ENCODE peak calls at places on chromosomes 5 and 9, in eight cellular contexts. One of them, this sample, is unnamed.

GRCh38 chr5:24714757-24715156 is 70.0 kb upstream of the CDH10 start:
- DNase-seq in non-pigmented ciliary epithelial cell: no peak
- DNase-seq in fibroblast of lung: no peak
- DNase-seq in Peyer's patch: no peak
- DNase-seq in coronary artery: no peak
- DNase-seq in LHCN-M2: no peak
- DNase-seq in NCI-H460: no peak
- DNase-seq in foreskin fibroblast: no peak
- DNase-seq in this sample: no peak

GRCh38 chr5:146758898-146759297 is 119.7 kb downstream of the PPP2R2B start:
- DNase-seq in non-pigmented ciliary epithelial cell: no peak
- DNase-seq in fibroblast of lung: no peak
- DNase-seq in Peyer's patch: no peak
- DNase-seq in coronary artery: no peak
- DNase-seq in LHCN-M2: no peak
- DNase-seq in NCI-H460: no peak
- DNase-seq in foreskin fibroblast: no peak
- DNase-seq in this sample: no peak

GRCh38 chr9:115972802-115973201 is 180.8 kb upstream of the PAPPA start:
- DNase-seq in non-pigmented ciliary epithelial cell: no peak
- DNase-seq in fibroblast of lung: no peak
- DNase-seq in Peyer's patch: no peak
- DNase-seq in coronary artery: no peak
- DNase-seq in LHCN-M2: no peak
- DNase-seq in NCI-H460: no peak
- DNase-seq in foreskin fibroblast: no peak
- DNase-seq in this sample: no peak

GRCh38 chr5:120035815-120036577 is 406.6 kb downstream of the FAM170A start:
- DNase-seq in non-pigmented ciliary epithelial cell: no peak
- DNase-seq in fibroblast of lung: no peak
- DNase-seq in Peyer's patch: no peak
- DNase-seq in coronary artery: no peak
- DNase-seq in LHCN-M2: no peak
- DNase-seq in NCI-H460: no peak
- DNase-seq in foreskin fibroblast: no peak
- DNase-seq in this sample: no peak

GRCh38 chr5:143676794-143677193 is 135.2 kb upstream of the HMHB1 start:
- DNase-seq in non-pigmented ciliary epithelial cell: no peak
- DNase-seq in fibroblast of lung: no peak
- DNase-seq in Peyer's patch: no peak
- DNase-seq in coronary artery: no peak
- DNase-seq in LHCN-M2: no peak
- DNase-seq in NCI-H460: no peak
- DNase-seq in foreskin fibroblast: no peak
- DNase-seq in this sample: no peak

GRCh38 chr9:136825295-136826187 is 16.7 kb upstream of the AJM1 start:
- DNase-seq in non-pigmented ciliary epithelial cell: no peak
- DNase-seq in fibroblast of lung: no peak
- DNase-seq in Peyer's patch: no peak
- DNase-seq in coronary artery: no peak
- DNase-seq in LHCN-M2: no peak
- DNase-seq in NCI-H460: no peak
- DNase-seq in foreskin fibroblast: no peak
- DNase-seq in this sample: no peak

GRCh38 chr5:115369430-115370144 is 73.1 kb upstream of the CCDC112 start:
- DNase-seq in non-pigmented ciliary epithelial cell: no peak
- DNase-seq in fibroblast of lung: no peak
- DNase-seq in Peyer's patch: no peak
- DNase-seq in coronary artery: no peak
- DNase-seq in LHCN-M2: no peak
- DNase-seq in NCI-H460: no peak
- DNase-seq in foreskin fibroblast: no peak
- DNase-seq in this sample: no peak

GRCh38 chr9:116190997-116191396 is 37.4 kb downstream of the PAPPA start:
- DNase-seq in non-pigmented ciliary epithelial cell: peak; percentile 71
- DNase-seq in fibroblast of lung: peak; percentile 78
- DNase-seq in Peyer's patch: no peak
- DNase-seq in coronary artery: no peak
- DNase-seq in LHCN-M2: peak; percentile 73
- DNase-seq in NCI-H460: no peak
- DNase-seq in foreskin fibroblast: peak; percentile 90
- DNase-seq in this sample: no peak

GRCh38 chr5:53303105-53303504 is 177.3 kb upstream of the FST start:
- DNase-seq in non-pigmented ciliary epithelial cell: no peak
- DNase-seq in fibroblast of lung: peak; percentile 87
- DNase-seq in Peyer's patch: no peak
- DNase-seq in coronary artery: no peak
- DNase-seq in LHCN-M2: peak; percentile 91
- DNase-seq in NCI-H460: no peak
- DNase-seq in foreskin fibroblast: peak; percentile 91
- DNase-seq in this sample: no peak

GRCh38 chr9:35517552-35518211 is 27.8 kb downstream of the RUSC2 start:
- DNase-seq in non-pigmented ciliary epithelial cell: no peak
- DNase-seq in fibroblast of lung: no peak
- DNase-seq in Peyer's patch: no peak
- DNase-seq in coronary artery: no peak
- DNase-seq in LHCN-M2: no peak
- DNase-seq in NCI-H460: no peak
- DNase-seq in foreskin fibroblast: no peak
- DNase-seq in this sample: no peak

GRCh38 chr5:96683810-96684209 is 21.6 kb downstream of the CAST start:
- DNase-seq in non-pigmented ciliary epithelial cell: no peak
- DNase-seq in fibroblast of lung: no peak
- DNase-seq in Peyer's patch: no peak
- DNase-seq in coronary artery: no peak
- DNase-seq in LHCN-M2: no peak
- DNase-seq in NCI-H460: no peak
- DNase-seq in foreskin fibroblast: no peak
- DNase-seq in this sample: no peak

GRCh38 chr9:117957267-117957666 is 253.1 kb downstream of the TLR4 start:
- DNase-seq in non-pigmented ciliary epithelial cell: no peak
- DNase-seq in fibroblast of lung: no peak
- DNase-seq in Peyer's patch: no peak
- DNase-seq in coronary artery: no peak
- DNase-seq in LHCN-M2: no peak
- DNase-seq in NCI-H460: no peak
- DNase-seq in foreskin fibroblast: no peak
- DNase-seq in this sample: no peak

GRCh38 chr5:31554552-31554951 is 22.5 kb downstream of the C5orf22 start:
- DNase-seq in non-pigmented ciliary epithelial cell: no peak
- DNase-seq in fibroblast of lung: no peak
- DNase-seq in Peyer's patch: no peak
- DNase-seq in coronary artery: no peak
- DNase-seq in LHCN-M2: peak; percentile 19
- DNase-seq in NCI-H460: no peak
- DNase-seq in foreskin fibroblast: no peak
- DNase-seq in this sample: no peak

GRCh38 chr5:179315356-179315890 is 29.8 kb downstream of the ADAMTS2 start:
- DNase-seq in non-pigmented ciliary epithelial cell: no peak
- DNase-seq in fibroblast of lung: no peak
- DNase-seq in Peyer's patch: no peak
- DNase-seq in coronary artery: no peak
- DNase-seq in LHCN-M2: no peak
- DNase-seq in NCI-H460: no peak
- DNase-seq in foreskin fibroblast: no peak
- DNase-seq in this sample: no peak

GRCh38 chr9:18611946-18612345 is 138.0 kb downstream of the ADAMTSL1 start:
- DNase-seq in non-pigmented ciliary epithelial cell: no peak
- DNase-seq in fibroblast of lung: no peak
- DNase-seq in Peyer's patch: no peak
- DNase-seq in coronary artery: no peak
- DNase-seq in LHCN-M2: no peak
- DNase-seq in NCI-H460: no peak
- DNase-seq in foreskin fibroblast: no peak
- DNase-seq in this sample: no peak

GRCh38 chr5:36305571-36306326 is 4.0 kb upstream of the RANBP3L start:
- DNase-seq in non-pigmented ciliary epithelial cell: no peak
- DNase-seq in fibroblast of lung: peak; percentile 86
- DNase-seq in Peyer's patch: no peak
- DNase-seq in coronary artery: no peak
- DNase-seq in LHCN-M2: peak; percentile 59
- DNase-seq in NCI-H460: peak; percentile 40
- DNase-seq in foreskin fibroblast: peak; percentile 82
- DNase-seq in this sample: peak; percentile 58

GRCh38 chr5:174281855-174282254 is 236.3 kb downstream of the NSG2 start:
- DNase-seq in non-pigmented ciliary epithelial cell: no peak
- DNase-seq in fibroblast of lung: no peak
- DNase-seq in Peyer's patch: no peak
- DNase-seq in coronary artery: no peak
- DNase-seq in LHCN-M2: no peak
- DNase-seq in NCI-H460: no peak
- DNase-seq in foreskin fibroblast: no peak
- DNase-seq in this sample: no peak

GRCh38 chr9:104808030-104808614 is 44.2 kb downstream of the NIPSNAP3B start:
- DNase-seq in non-pigmented ciliary epithelial cell: no peak
- DNase-seq in fibroblast of lung: peak; percentile 34
- DNase-seq in Peyer's patch: no peak
- DNase-seq in coronary artery: no peak
- DNase-seq in LHCN-M2: peak; percentile 40
- DNase-seq in NCI-H460: no peak
- DNase-seq in foreskin fibroblast: peak; percentile 76
- DNase-seq in this sample: no peak